ENCODE peak calls at places on chromosomes 11 and 22, in four cellular contexts. One of them, this sample, is unnamed.

GRCh38 chr11:128179512-128179911 is 407.8 kb downstream of the ETS1 start:
- DNase-seq in fibroblast of mammary gland: no peak
- DNase-seq in GM10248: no peak
- DNase-seq in hippocampal formation: no peak
- DNase-seq in this sample: no peak

GRCh38 chr22:46132830-46133587 is 17.3 kb upstream of the PPARA start:
- DNase-seq in GM10248: no peak
- DNase-seq in fibroblast of mammary gland: no peak
- DNase-seq in hippocampal formation: no peak
- DNase-seq in this sample: no peak

GRCh38 chr11:78218707-78219492 is 30.2 kb downstream of the USP35 start:
- DNase-seq in GM10248: no peak
- DNase-seq in hippocampal formation: no peak
- DNase-seq in fibroblast of mammary gland: no peak
- DNase-seq in this sample: no peak

GRCh38 chr11:76742912-76743311 is 40.2 kb upstream of the TSKU start:
- DNase-seq in GM10248: no peak
- DNase-seq in fibroblast of mammary gland: peak
- DNase-seq in hippocampal formation: no peak
- DNase-seq in this sample: no peak

GRCh38 chr11:69744435-69744834 is 30.7 kb downstream of the FGF4 start:
- DNase-seq in fibroblast of mammary gland: peak
- DNase-seq in GM10248: no peak
- DNase-seq in hippocampal formation: no peak
- DNase-seq in this sample: peak

GRCh38 chr11:126732981-126733380 is 267.6 kb downstream of the KIRREL3 start:
- DNase-seq in fibroblast of mammary gland: no peak
- DNase-seq in hippocampal formation: no peak
- DNase-seq in GM10248: peak
- DNase-seq in this sample: no peak

GRCh38 chr11:95144313-95145235 is 54.9 kb downstream of the ENDOD1 start:
- DNase-seq in hippocampal formation: no peak
- DNase-seq in GM10248: no peak
- DNase-seq in fibroblast of mammary gland: peak
- DNase-seq in this sample: no peak

GRCh38 chr11:46200537-46201281 is 76.8 kb upstream of the CREB3L1 start:
- DNase-seq in GM10248: no peak
- DNase-seq in fibroblast of mammary gland: peak
- DNase-seq in hippocampal formation: no peak
- DNase-seq in this sample: no peak

GRCh38 chr11:19956228-19956627 is 204.0 kb downstream of the DBX1 start:
- DNase-seq in GM10248: no peak
- DNase-seq in hippocampal formation: no peak
- DNase-seq in fibroblast of mammary gland: no peak
- DNase-seq in this sample: no peak

GRCh38 chr22:47276219-47276843 is 513.9 kb downstream of the TBC1D22A start:
- DNase-seq in hippocampal formation: no peak
- DNase-seq in fibroblast of mammary gland: no peak
- DNase-seq in GM10248: no peak
- DNase-seq in this sample: no peak

GRCh38 chr11:86486261-86487030 is 111.8 kb downstream of the CCDC81 start:
- DNase-seq in hippocampal formation: no peak
- DNase-seq in fibroblast of mammary gland: no peak
- DNase-seq in GM10248: no peak
- DNase-seq in this sample: no peak

GRCh38 chr11:92852946-92853345 is 116.5 kb upstream of the MTNR1B start:
- DNase-seq in GM10248: no peak
- DNase-seq in hippocampal formation: no peak
- DNase-seq in fibroblast of mammary gland: no peak
- DNase-seq in this sample: no peak

GRCh38 chr11:87493516-87493915 is 455.8 kb downstream of the TMEM135 start:
- DNase-seq in hippocampal formation: no peak
- DNase-seq in GM10248: no peak
- DNase-seq in fibroblast of mammary gland: no peak
- DNase-seq in this sample: no peak

GRCh38 chr11:111565111-111565720 is 24.7 kb downstream of the LAYN start:
- DNase-seq in fibroblast of mammary gland: peak
- DNase-seq in hippocampal formation: peak
- DNase-seq in GM10248: peak
- DNase-seq in this sample: peak

GRCh38 chr22:19717691-19718254 is 3.5 kb downstream of the SEPTIN5 start:
- DNase-seq in hippocampal formation: peak
- DNase-seq in GM10248: peak
- DNase-seq in fibroblast of mammary gland: peak
- DNase-seq in this sample: peak

GRCh38 chr11:876550-876949 is 33.9 kb downstream of the TSPAN4 start:
- DNase-seq in GM10248: no peak
- DNase-seq in fibroblast of mammary gland: no peak
- DNase-seq in hippocampal formation: peak
- DNase-seq in this sample: no peak

GRCh38 chr11:83702795-83703194 is 416.6 kb upstream of the CCDC90B start:
- DNase-seq in GM10248: no peak
- DNase-seq in fibroblast of mammary gland: no peak
- DNase-seq in hippocampal formation: no peak
- DNase-seq in this sample: no peak